ENCODE peak calls at places on chromosomes 13 and 19, in seven cellular contexts. C, Y, V, L, K, N and I are unnamed samples.

GRCh38 chr19:3163230-3163886 is 15.2 kb upstream of the S1PR4 start:
- DNase-seq in Y (peak), V (peak), N (peak), C (peak), K (no peak), L (peak), I (peak)

GRCh38 chr13:97753942-97754670 is 199.4 kb upstream of the IPO5 start:
- DNase-seq in N (no peak), V (no peak), L (no peak), Y (no peak), K (no peak), C (no peak), I (no peak)

GRCh38 chr13:111847964-111848363 is 219.0 kb upstream of the SOX1 start:
- DNase-seq in Y (no peak), L (no peak), N (no peak), K (no peak), C (no peak), V (no peak), I (no peak)

GRCh38 chr13:44810067-44810840 is 179.0 kb downstream of the NUFIP1 start:
- DNase-seq in K (no peak), L (peak), Y (no peak), V (no peak), C (peak), N (no peak), I (no peak)

GRCh38 chr13:49185264-49185663 is 34.9 kb upstream of the MLNR start:
- DNase-seq in V (no peak), N (no peak), K (no peak), Y (no peak), L (no peak), C (no peak), I (no peak)

GRCh38 chr13:111404746-111405145 is 84.3 kb downstream of the TEX29 start:
- DNase-seq in L (no peak), Y (no peak), C (no peak), K (no peak), N (no peak), V (no peak), I (no peak)

GRCh38 chr13:95128045-95128643 is 173.1 kb downstream of the ABCC4 start:
- DNase-seq in N (peak), V (no peak), Y (no peak), L (no peak), K (no peak), C (no peak), I (no peak)

GRCh38 chr13:82330499-82330898 is 1551.8 kb downstream of the SLITRK1 start:
- DNase-seq in K (no peak), L (no peak), C (no peak), N (peak), V (peak), Y (no peak), I (no peak)

GRCh38 chr19:2795827-2796658 is 10.7 kb downstream of the THOP1 start:
- DNase-seq in L (no peak), K (no peak), N (no peak), Y (no peak), V (no peak), C (no peak), I (no peak)

GRCh38 chr13:94054159-94054558 is 425.3 kb downstream of the DCT start:
- DNase-seq in N (no peak), L (no peak), K (no peak), C (no peak), V (no peak), Y (no peak), I (no peak)

GRCh38 chr13:46171739-46172138 is 10.2 kb downstream of the LCP1 start:
- DNase-seq in Y (no peak), K (no peak), L (no peak), C (no peak), V (no peak), N (no peak), I (no peak)

GRCh38 chr19:45952691-45953505 is 20.8 kb downstream of the NOVA2 start:
- DNase-seq in Y (no peak), K (no peak), C (peak), V (peak), N (peak), L (peak), I (peak)

GRCh38 chr13:41315466-41316047 is 4.5 kb downstream of the NAA16 start:
- DNase-seq in V (peak), L (no peak), C (no peak), N (peak), Y (no peak), K (no peak), I (peak)

GRCh38 chr19:14400913-14401312 is 18.2 kb downstream of the DDX39A start:
- DNase-seq in L (no peak), C (no peak), K (peak), V (no peak), Y (no peak), N (no peak), I (no peak)

GRCh38 chr19:51541458-51542357 is 10.2 kb upstream of the SIGLEC6 start:
- DNase-seq in K (no peak), Y (no peak), V (no peak), C (no peak), L (no peak), N (no peak), I (no peak)

GRCh38 chr19:52494518-52494917 is 33.0 kb upstream of the ZNF808 start:
- DNase-seq in Y (no peak), V (no peak), N (no peak), K (no peak), C (no peak), L (no peak), I (no peak)

GRCh38 chr13:28492527-28493367 is 2.2 kb downstream of the FLT1 start:
- DNase-seq in N (no peak), Y (no peak), K (no peak), C (no peak), L (no peak), V (no peak), I (no peak)
- H3K4me3 ChIP-seq in N (no peak), Y (peak), K (no peak), C (no peak), L (no peak), V (no peak), I (no peak)

GRCh38 chr19:17703823-17704463 is 15.3 kb upstream of the MAP1S start:
- DNase-seq in V (peak), K (no peak), L (no peak), C (peak), N (peak), Y (no peak), I (peak)
- TF ChIP-seq CTCF in V (peak), K (peak), L (no peak), C (peak), N (peak), Y (peak), I (peak)

DNA sequence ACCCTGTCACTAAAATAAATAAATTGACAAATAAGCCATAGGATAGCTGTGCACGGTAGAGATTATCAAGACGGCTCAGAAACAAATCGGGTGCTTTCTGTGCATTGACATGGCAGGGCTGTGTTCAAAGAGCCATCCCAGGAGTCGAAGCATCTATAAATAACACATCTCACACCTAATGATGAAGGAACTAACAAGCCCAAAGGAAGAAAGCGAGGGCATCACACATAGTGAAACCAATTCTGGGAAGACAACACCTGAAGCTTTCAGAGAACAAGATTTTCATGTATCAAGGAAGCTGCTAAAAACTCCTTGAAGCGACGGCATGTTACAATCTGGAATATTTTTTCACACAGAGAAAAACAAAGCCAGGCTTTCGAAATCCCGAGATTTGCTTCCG is 36.1 kb downstream of the KLF2 start:
- DNase-seq in K (no peak), N (no peak), V (no peak), Y (no peak), L (no peak), C (no peak), I (no peak)
- H3K4me3 ChIP-seq in K (no peak), N (no peak), V (no peak), Y (no peak), L (no peak), C (no peak), I (no peak)

GRCh38 chr13:20847298-20847697 is 55.2 kb downstream of the XPO4 start:
- DNase-seq in L (no peak), N (no peak), V (no peak), C (no peak), K (no peak), Y (no peak), I (no peak)
- TF ChIP-seq CTCF in L (no peak), N (no peak), V (no peak), C (no peak), K (no peak), Y (no peak), I (no peak)

DNA sequence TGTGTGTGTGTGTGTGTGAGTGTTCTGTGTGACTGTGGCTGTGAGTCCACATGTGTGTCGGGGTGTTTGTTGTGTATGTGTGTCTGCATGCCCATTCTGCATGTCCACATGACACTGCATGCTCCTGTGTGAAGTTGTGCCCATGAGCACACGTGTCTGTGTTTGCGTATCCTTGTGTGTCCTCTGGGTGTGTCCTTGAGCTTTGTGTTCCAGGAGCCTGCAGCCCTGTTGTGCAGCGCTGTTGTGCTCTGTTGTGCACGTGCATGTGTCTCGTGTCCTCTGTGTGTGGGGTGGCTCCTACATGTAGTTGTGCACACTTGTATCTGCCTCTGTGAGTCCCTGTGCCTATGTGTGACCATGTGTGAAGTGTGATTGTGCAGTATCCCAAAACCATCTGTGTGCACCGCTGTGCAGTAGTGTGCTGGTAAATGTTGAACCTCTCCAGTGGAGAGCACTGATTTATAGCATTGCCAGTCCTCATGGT is 2.2 kb upstream of the ARHGEF18 start:
- DNase-seq in V (no peak), N (no peak), C (no peak), L (no peak), Y (peak), K (no peak), I (no peak)
- H3K4me3 ChIP-seq in V (no peak), N (no peak), C (no peak), L (no peak), Y (no peak), K (no peak), I (no peak)

DNA sequence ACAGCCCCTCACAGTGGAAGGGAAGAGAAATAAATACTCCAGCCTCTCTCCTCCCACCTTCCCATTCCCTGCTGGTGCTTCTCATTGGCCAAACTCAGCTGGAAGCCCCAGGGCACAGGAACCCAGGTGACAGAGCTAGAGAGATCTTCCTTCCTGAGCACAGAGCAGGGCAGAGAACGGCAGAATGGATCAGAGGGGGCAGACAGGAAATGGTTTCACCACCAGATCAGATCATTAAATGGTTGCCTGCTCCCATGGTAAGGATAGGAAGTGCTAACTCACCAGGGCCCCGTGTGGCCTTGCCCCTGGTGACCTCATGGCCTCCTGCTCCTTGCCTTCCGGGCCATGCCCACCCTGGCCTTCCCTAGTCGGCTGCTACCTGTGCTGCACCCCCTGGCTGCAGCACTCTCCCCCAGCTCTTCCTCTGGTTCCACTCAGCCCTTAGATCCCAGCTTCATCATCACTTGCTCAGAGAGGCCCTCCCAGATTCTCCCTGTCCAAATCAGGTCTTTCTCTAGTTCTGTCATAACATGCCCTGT is 108.7 kb downstream of the DPF1 start:
- DNase-seq in L (no peak), C (no peak), N (no peak), V (no peak), Y (no peak), K (no peak), I (no peak)
- TF ChIP-seq CTCF in L (no peak), C (no peak), N (no peak), V (no peak), Y (no peak), K (no peak), I (no peak)

GRCh38 chr19:55477905-55478304 is 1.5 kb downstream of the ZNF628 start:
- DNase-seq in L (no peak), V (no peak), N (no peak), K (no peak), Y (no peak), C (no peak), I (no peak)
- H3K4me3 ChIP-seq in L (no peak), V (no peak), N (peak), K (no peak), Y (peak), C (no peak), I (peak)

GRCh38 chr19:16180611-16181010 is 4.6 kb upstream of the FAM32A start:
- DNase-seq in K (no peak), L (no peak), Y (no peak), C (no peak), V (peak), N (peak), I (peak)

GRCh38 chr19:16188521-16188920 is 3.3 kb downstream of the FAM32A start:
- DNase-seq in C (no peak), L (no peak), V (no peak), Y (no peak), N (no peak), K (no peak), I (no peak)

GRCh38 chr19:16185925-16186234 is 670 bp downstream of the FAM32A start:
- DNase-seq in K (no peak), N (no peak), L (no peak), V (no peak), Y (no peak), C (no peak), I (peak)

GRCh38 chr19:16184665-16185122 is 516 bp upstream of the FAM32A start:
- DNase-seq in Y (no peak), L (no peak), N (no peak), C (no peak), V (no peak), K (no peak), I (no peak)

DNA sequence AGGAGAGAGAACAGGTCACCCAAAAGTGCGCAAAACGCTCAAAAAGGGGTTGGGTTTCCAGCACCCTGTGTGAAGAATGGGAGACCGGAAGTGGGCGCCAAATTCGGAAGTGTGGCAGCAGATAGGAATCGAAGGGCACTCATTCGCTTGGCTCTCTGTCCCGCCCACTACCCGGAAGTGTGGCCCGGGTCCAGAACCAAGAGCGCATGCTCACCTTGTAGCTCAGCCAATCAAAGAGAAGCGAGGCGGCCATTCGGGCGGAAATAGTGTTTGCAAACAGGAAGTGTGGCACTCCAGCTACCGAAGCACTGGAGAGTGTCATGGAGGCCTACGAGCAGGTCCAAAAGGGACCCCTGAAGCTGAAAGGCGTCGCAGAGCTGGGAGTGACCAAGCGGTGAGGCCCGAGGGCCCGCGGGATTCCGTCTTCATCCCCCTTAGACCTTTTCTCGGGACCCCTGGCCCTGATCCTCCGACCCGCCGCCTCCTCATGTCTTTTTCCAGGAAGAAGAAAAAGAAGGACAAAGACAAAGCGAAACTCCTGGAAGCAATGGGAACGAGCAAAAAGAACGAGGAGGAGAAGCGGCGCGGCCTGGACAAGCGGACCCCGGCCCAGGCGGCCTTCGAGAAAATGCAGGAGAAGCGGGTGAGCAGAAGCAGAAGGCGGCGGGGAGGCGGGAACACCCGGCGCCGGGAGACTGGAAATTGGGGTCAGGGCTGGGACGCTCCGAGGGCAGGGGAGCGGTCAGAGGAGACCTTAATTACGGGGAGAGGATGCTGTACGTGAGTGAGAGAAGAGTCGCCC is at the start of gene FAM32A:
- DNase-seq in V (peak), C (peak), N (peak), K (peak), L (peak), Y (peak), I (peak)
- TF ChIP-seq CTCF in V (no peak), C (peak), N (peak), K (peak), L (peak), Y (peak), I (peak)

GRCh38 chr19:47022541-47023447 is 3.2 kb downstream of the NPAS1 start:
- DNase-seq in C (no peak), N (no peak), V (no peak), K (no peak), L (no peak), Y (no peak), I (no peak)
- H3K4me3 ChIP-seq in C (no peak), N (no peak), V (no peak), K (no peak), L (no peak), Y (no peak), I (no peak)